ENCODE peak calls at places on chromosomes 6 and 20, in five cellular contexts. M is left lung, J is stomach, A is testis, F is Peyer's patch. H is an unnamed sample.

GRCh38 chr6:43584892-43585570 is 9.0 kb downstream of the POLH start:
- DNase-seq in M (no peak), F (no peak), A (no peak), J (no peak), H (no peak)

GRCh38 chr6:99349620-99350141 is at the start of gene FAXC:
- DNase-seq in F (no peak), J (peak; percentile 70), A (peak; percentile 38), M (peak; percentile 52), H (peak; percentile 17)

GRCh38 chr6:104418125-104418524 is 441.6 kb downstream of the HACE1 start:
- DNase-seq in F (no peak), A (no peak), M (no peak), J (no peak), H (no peak)

GRCh38 chr20:53569606-53570307 is 23.9 kb downstream of the ZNF217 start:
- DNase-seq in A (no peak), M (no peak), J (peak; percentile 19), F (no peak), H (no peak)

GRCh38 chr6:151808331-151809241 is 1.1 kb downstream of the ESR1 start:
- DNase-seq in J (no peak), A (no peak), F (no peak), M (no peak), H (peak; percentile 15)

GRCh38 chr20:3744806-3745685 is 12.6 kb downstream of the HSPA12B start:
- DNase-seq in A (peak; percentile 78), F (peak; percentile 75), M (peak; percentile 82), J (peak; percentile 80), H (peak; percentile 74)

GRCh38 chr6:159985296-159985940 is 16.5 kb downstream of the IGF2R start:
- DNase-seq in F (no peak), M (peak; percentile 51), A (no peak), J (no peak), H (peak; percentile 54)

GRCh38 chr6:113636357-113636824 is 220.8 kb upstream of the MARCKS start:
- DNase-seq in M (no peak), A (no peak), F (no peak), J (no peak), H (no peak)

GRCh38 chr6:126625019-126625418 is 285.1 kb downstream of the CENPW start:
- DNase-seq in F (no peak), M (no peak), J (no peak), A (no peak), H (no peak)

GRCh38 chr20:4613718-4614620 is 107.7 kb upstream of the PRND start:
- DNase-seq in F (no peak), J (peak; percentile 49), M (peak; percentile 50), A (peak; percentile 86), H (peak; percentile 76)

GRCh38 chr6:42746452-42747400 is 823 bp upstream of the TBCC start:
- DNase-seq in F (peak; percentile 83), M (peak; percentile 89), J (peak; percentile 72), A (peak; percentile 82), H (peak; percentile 93)

GRCh38 chr6:138465007-138465645 is 34.2 kb downstream of the NHSL1 start:
- DNase-seq in F (no peak), M (no peak), J (no peak), A (no peak), H (no peak)

GRCh38 chr6:167485186-167485978 is 160.5 kb downstream of the TTLL2 start:
- DNase-seq in A (peak; percentile 70), F (no peak), M (no peak), J (no peak), H (no peak)

GRCh38 chr6:33142501-33142900 is 49.8 kb downstream of the COL11A2 start:
- DNase-seq in F (no peak), A (no peak), M (no peak), J (no peak), H (no peak)

GRCh38 chr6:109255946-109256628 is 126.2 kb downstream of the CD164 start:
- DNase-seq in M (no peak), J (no peak), F (no peak), A (no peak), H (no peak)

GRCh38 chr6:38593419-38593818 is 46.3 kb downstream of the BTBD9 start:
- DNase-seq in J (no peak), F (no peak), M (no peak), A (no peak), H (no peak)

GRCh38 chr6:118804091-118804490 is 89.9 kb upstream of the ASF1A start:
- DNase-seq in A (no peak), J (no peak), M (no peak), F (no peak), H (no peak)

GRCh38 chr6:20846602-20847028 is 312.4 kb downstream of the CDKAL1 start:
- DNase-seq in M (no peak), J (no peak), A (no peak), F (no peak), H (no peak)

GRCh38 chr6:115004204-115004603 is 661.4 kb upstream of the HS3ST5 start:
- DNase-seq in M (no peak), A (no peak), F (no peak), J (no peak), H (no peak)

GRCh38 chr20:20677186-20677585 is 35.3 kb downstream of the RALGAPA2 start:
- DNase-seq in F (no peak), M (no peak), A (no peak), J (no peak), H (no peak)

GRCh38 chr20:15564981-15565380 is 1008.3 kb downstream of the KIF16B start:
- DNase-seq in J (no peak), A (no peak), F (no peak), M (no peak), H (no peak)

GRCh38 chr20:5400164-5400762 is 83.5 kb upstream of the PROKR2 start:
- DNase-seq in M (no peak), J (no peak), F (no peak), A (peak; percentile 23), H (no peak)

GRCh38 chr20:62011403-62011791 is 54.3 kb downstream of the TAF4 start:
- DNase-seq in J (no peak), F (no peak), A (no peak), M (no peak), H (no peak)

GRCh38 chr6:25250878-25251277 is 28.3 kb upstream of the CARMIL1 start:
- DNase-seq in J (no peak), F (no peak), M (no peak), A (no peak), H (no peak)

GRCh38 chr6:15608406-15608805 is 54.4 kb downstream of the DTNBP1 start:
- DNase-seq in M (no peak), A (no peak), F (no peak), J (no peak), H (no peak)

GRCh38 chr6:21987501-21987957 is 309.3 kb downstream of the PRL start:
- DNase-seq in A (peak; percentile 85), F (peak; percentile 49), J (peak; percentile 44), M (peak; percentile 82), H (peak; percentile 75)

GRCh38 chr6:125780540-125781306 is 10.0 kb upstream of the NCOA7 start:
- DNase-seq in J (peak; percentile 52), M (peak; percentile 54), F (peak; percentile 69), A (peak; percentile 76), H (peak; percentile 53)

GRCh38 chr6:46760925-46761324 is 14.2 kb downstream of the ANKRD66 start:
- DNase-seq in M (no peak), A (no peak), J (no peak), F (no peak), H (no peak)

GRCh38 chr6:43990627-43991619 is 136.3 kb downstream of the MRPL14 start:
- DNase-seq in F (peak; percentile 60), M (peak; percentile 44), A (peak; percentile 43), J (no peak), H (peak; percentile 73)

GRCh38 chr6:168314948-168315347 is 4.6 kb downstream of the DACT2 start:
- DNase-seq in M (no peak), J (no peak), F (no peak), A (peak; percentile 65), H (peak; percentile 73)

GRCh38 chr6:151475653-151476523 is 17.9 kb upstream of the CCDC170 start:
- DNase-seq in M (no peak), J (peak; percentile 38), F (no peak), A (peak; percentile 87), H (peak; percentile 63)

GRCh38 chr6:93575495-93575894 is 156.1 kb upstream of the EPHA7 start:
- DNase-seq in M (no peak), F (no peak), J (no peak), A (no peak), H (no peak)

GRCh38 chr6:167350731-167351655 is 26.1 kb downstream of the TTLL2 start:
- DNase-seq in M (peak; percentile 65), J (peak; percentile 82), A (peak; percentile 93), F (peak; percentile 86), H (peak; percentile 56)

GRCh38 chr6:4901256-4902061 is 102.4 kb downstream of the RPP40 start:
- DNase-seq in M (no peak), J (no peak), F (no peak), A (no peak), H (no peak)

GRCh38 chr6:4895971-4896370 is 107.9 kb downstream of the RPP40 start:
- DNase-seq in M (no peak), F (no peak), J (no peak), A (no peak), H (no peak)

GRCh38 chr6:4896401-4896800 is 107.4 kb downstream of the RPP40 start:
- DNase-seq in F (no peak), M (no peak), J (no peak), A (no peak), H (no peak)

GRCh38 chr6:4902363-4902762 is 101.5 kb downstream of the RPP40 start:
- DNase-seq in J (no peak), A (no peak), F (no peak), M (no peak), H (no peak)

GRCh38 chr6:4899249-4899648 is 104.6 kb downstream of the RPP40 start:
- DNase-seq in A (no peak), M (no peak), J (no peak), F (no peak), H (no peak)
- H3K27ac ChIP-seq in A (no peak overlapping the region), M (no peak overlapping the region), J (no peak overlapping the region), F (no peak overlapping the region), H (no peak overlapping the region)

DNA sequence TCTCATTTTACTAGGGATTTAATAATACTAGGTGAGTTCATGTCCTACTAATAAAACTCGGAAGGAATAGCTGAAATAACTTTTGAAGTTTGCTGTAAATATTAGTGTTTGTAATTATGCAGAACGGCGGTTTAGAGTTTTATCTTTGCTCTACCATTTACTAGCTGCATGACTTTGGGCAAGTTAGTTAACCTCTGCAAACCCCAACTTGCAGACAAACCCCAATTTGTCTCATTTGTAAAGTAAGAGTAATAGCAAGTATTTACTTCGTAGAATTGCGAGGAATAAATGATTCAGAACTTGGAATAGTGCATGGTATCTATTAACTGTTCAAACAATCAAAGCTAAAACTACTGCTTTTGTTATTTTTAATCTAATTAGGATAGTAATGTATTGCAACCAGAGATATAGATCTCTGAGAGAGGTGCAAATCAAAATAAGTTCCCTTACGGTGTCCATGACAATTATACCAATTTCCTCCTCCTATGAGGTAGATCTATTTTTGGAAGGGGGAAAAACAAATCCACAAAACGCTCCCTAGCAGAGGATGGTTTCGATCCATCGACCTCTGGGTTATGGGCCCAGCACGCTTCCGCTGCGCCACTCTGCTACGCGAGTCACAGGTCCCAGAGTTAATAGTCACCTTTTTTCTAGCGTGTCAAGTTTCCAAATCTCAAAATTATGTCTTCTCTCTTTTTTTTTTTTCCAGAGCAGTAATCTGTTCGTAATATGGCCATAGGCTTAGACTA is 35.1 kb upstream of the BTN3A2 start:
- DNase-seq in F (no peak), A (no peak), J (no peak), M (no peak), H (no peak)
- H3K4me3 ChIP-seq in F (no peak overlapping the region), A (no peak overlapping the region), J (no peak overlapping the region), M (no peak overlapping the region), H (no peak overlapping the region)

GRCh38 chr20:63653041-63653973 is at the start of gene STMN3:
- DNase-seq in J (peak; percentile 84), A (peak; percentile 87), F (peak; percentile 76), M (peak; percentile 88), H (peak; percentile 96)
- H3K27me3 ChIP-seq in J (no peaks in the 10 kb centered on the region), A (no peaks in the 10 kb centered on the region), F (no peaks in the 10 kb centered on the region), M (peaks cover 41% of the 10 kb centered on the region), H (no peaks in the 10 kb centered on the region)

GRCh38 chr6:110859335-110859792 is 15.2 kb upstream of the AMD1 start:
- DNase-seq in J (no peak), M (peak; percentile 40), A (no peak), F (no peak), H (no peak)
- H3K27ac ChIP-seq in J (peak overlapping the region; percentile 51), M (peak overlapping the region; percentile 84), A (no peak overlapping the region), F (peak overlapping the region; percentile 13), H (no peak overlapping the region)